ENCODE peak calls at places on chromosomes 11 and 22, in ten cellular contexts. A, M, Q, P, B, F, I, J, U and S are unnamed samples.

GRCh38 chr22:36010913-36011312 is 17.7 kb downstream of the RBFOX2 start:
- DNase-seq in A (no peak), M (peak; percentile 76), Q (peak; percentile 78), P (no peak), B (peak; percentile 55), F (no peak), I (no peak), J (no peak), U (no peak), S (no peak)

GRCh38 chr22:46774456-46775363 is 12.3 kb downstream of the TBC1D22A start:
- DNase-seq in A (no peak), M (no peak), Q (no peak), P (no peak), B (no peak), F (no peak), I (no peak), J (no peak), U (no peak), S (peak; percentile 51)

GRCh38 chr11:65298131-65298535 is 16.5 kb upstream of the CDC42EP2 start:
- DNase-seq in A (no peak), M (peak; percentile 32), Q (peak; percentile 69), P (no peak), B (no peak), F (no peak), I (peak; percentile 41), J (no peak), U (peak; percentile 87), S (no peak)

GRCh38 chr11:115961168-115962003 is 457.2 kb upstream of the CADM1 start:
- DNase-seq in A (no peak), M (no peak), Q (peak; percentile 19), P (no peak), B (no peak), F (no peak), I (no peak), J (peak; percentile 20), U (no peak), S (no peak)

GRCh38 chr11:2316169-2316962 is 14.6 kb downstream of the TSPAN32 start:
- DNase-seq in A (no peak), M (no peak), Q (no peak), P (no peak), B (no peak), F (no peak), I (peak; percentile 23), J (no peak), U (no peak), S (no peak)

GRCh38 chr11:58770627-58771457 is 39.1 kb upstream of the GLYAT start:
- DNase-seq in A (no peak), M (no peak), Q (no peak), P (no peak), B (no peak), F (no peak), I (no peak), J (no peak), U (no peak), S (no peak)

GRCh38 chr11:108965602-108966001 is 300.7 kb downstream of the DDX10 start:
- DNase-seq in A (no peak), M (peak; percentile 70), Q (peak; percentile 93), P (no peak), B (peak; percentile 57), F (peak; percentile 69), I (no peak), J (no peak), U (no peak), S (no peak)

GRCh38 chr11:96254087-96254486 is 88.9 kb downstream of the MAML2 start:
- DNase-seq in A (no peak), M (peak; percentile 76), Q (peak; percentile 93), P (peak; percentile 30), B (no peak), F (no peak), I (no peak), J (no peak), U (peak; percentile 71), S (peak; percentile 33)

GRCh38 chr11:92308366-92308765 is 83.7 kb downstream of the FAT3 start:
- DNase-seq in A (no peak), M (no peak), Q (no peak), P (no peak), B (no peak), F (no peak), I (no peak), J (no peak), U (no peak), S (no peak)

GRCh38 chr11:72573380-72573949 is 100.8 kb downstream of the PDE2A start:
- DNase-seq in A (no peak), M (peak; percentile 39), Q (peak; percentile 59), P (peak; percentile 71), B (no peak), F (no peak), I (no peak), J (peak; percentile 78), U (no peak), S (peak; percentile 50)

GRCh38 chr22:36541831-36542391 is 12.9 kb upstream of the EIF3D start:
- DNase-seq in A (no peak), M (peak; percentile 81), Q (peak; percentile 84), P (no peak), B (peak; percentile 72), F (peak; percentile 80), I (peak; percentile 35), J (no peak), U (no peak), S (peak; percentile 74)

GRCh38 chr22:18970948-18971315 is 34.8 kb upstream of the PRODH start:
- DNase-seq in A (no peak), M (no peak), Q (no peak), P (no peak), B (no peak), F (no peak), I (no peak), J (peak; percentile 45), U (no peak), S (no peak)

GRCh38 chr22:39181778-39182177 is 29.3 kb upstream of the CBX7 start:
- DNase-seq in A (no peak), M (no peak), Q (no peak), P (no peak), B (no peak), F (no peak), I (no peak), J (no peak), U (no peak), S (no peak)

GRCh38 chr11:117239295-117239694 is 6.8 kb downstream of the RNF214 start:
- DNase-seq in A (no peak), M (peak; percentile 95), Q (peak; percentile 92), P (no peak), B (peak; percentile 76), F (no peak), I (no peak), J (no peak), U (no peak), S (no peak)
- TF ChIP-seq CTCF in A (no peak), M (peak; percentile 78), Q (peak; percentile 74), P (no peak), B (peak; percentile 72), F (no peak), I (no peak), J (no peak), U (no peak), S (no peak)

GRCh38 chr22:37746366-37747089 is 49.7 kb downstream of the TRIOBP start:
- DNase-seq in A (no peak), M (no peak), Q (no peak), P (peak; percentile 62), B (no peak), F (no peak), I (no peak), J (peak; percentile 36), U (no peak), S (no peak)

GRCh38 chr22:37747090-37747714 is 50.4 kb downstream of the TRIOBP start:
- DNase-seq in A (no peak), M (peak; percentile 15), Q (peak; percentile 44), P (peak; percentile 67), B (no peak), F (no peak), I (no peak), J (peak; percentile 31), U (peak; percentile 65), S (no peak)

GRCh38 chr22:37742374-37743092 is 45.7 kb downstream of the TRIOBP start:
- DNase-seq in A (no peak), M (peak; percentile 72), Q (peak; percentile 82), P (no peak), B (peak; percentile 73), F (peak; percentile 61), I (peak; percentile 70), J (no peak), U (no peak), S (no peak)

GRCh38 chr22:37745548-37746365 is 48.9 kb downstream of the TRIOBP start:
- DNase-seq in A (peak; percentile 68), M (peak; percentile 71), Q (peak; percentile 85), P (peak; percentile 87), B (peak; percentile 56), F (no peak), I (peak; percentile 95), J (peak; percentile 97), U (peak; percentile 95), S (peak; percentile 92)

GRCh38 chr22:37744589-37744988 is 47.7 kb downstream of the TRIOBP start:
- DNase-seq in A (no peak), M (no peak), Q (no peak), P (no peak), B (no peak), F (no peak), I (no peak), J (no peak), U (no peak), S (no peak)
- TF ChIP-seq CTCF in A (no peak), M (peak; percentile 9), Q (no peak), P (no peak), B (no peak), F (no peak), I (no peak), J (no peak), U (no peak), S (no peak)

GRCh38 chr11:56988614-56989013 is at the start of gene OR5AK2:
- DNase-seq in A (no peak), M (no peak), Q (no peak), P (no peak), B (no peak), F (no peak), I (no peak), J (no peak), U (no peak), S (no peak)
- TF ChIP-seq CTCF in A (no peak), M (no peak), Q (no peak), P (no peak), B (no peak), F (no peak), I (no peak), J (no peak), U (no peak), S (no peak)

GRCh38 chr11:13010737-13011342 is 1.7 kb downstream of the RASSF10 start:
- DNase-seq in A (no peak), M (no peak), Q (no peak), P (peak; percentile 29), B (no peak), F (no peak), I (peak; percentile 48), J (peak; percentile 74), U (peak; percentile 18), S (no peak)

GRCh38 chr11:13008625-13009475 is at the start of gene RASSF10:
- DNase-seq in A (no peak), M (no peak), Q (peak; percentile 6), P (peak; percentile 83), B (no peak), F (no peak), I (peak; percentile 94), J (peak; percentile 94), U (peak; percentile 78), S (peak; percentile 36)

GRCh38 chr11:13009476-13009920 is 382 bp downstream of the RASSF10 start:
- DNase-seq in A (no peak), M (no peak), Q (no peak), P (no peak), B (no peak), F (no peak), I (no peak), J (no peak), U (no peak), S (no peak)

GRCh38 chr11:13011366-13012036 is 2.4 kb downstream of the RASSF10 start:
- DNase-seq in A (no peak), M (no peak), Q (no peak), P (no peak), B (no peak), F (no peak), I (no peak), J (no peak), U (no peak), S (no peak)

GRCh38 chr11:13009921-13010736 is 1.0 kb downstream of the RASSF10 start:
- DNase-seq in A (no peak), M (no peak), Q (no peak), P (peak; percentile 51), B (no peak), F (no peak), I (peak; percentile 54), J (peak; percentile 83), U (peak; percentile 13), S (no peak)
- TF ChIP-seq CTCF in A (no peak), M (no peak), Q (no peak), P (no peak), B (no peak), F (peak; percentile 41), I (no peak), J (peak; percentile 17), U (no peak), S (no peak)